ENCODE peak calls at places on chromosomes 7 and 10, in ten cellular contexts. One of them, this sample, is unnamed.

GRCh38 chr10:13743101-13743693 is 156.4 kb downstream of the PRPF18 start:
- ATAC-seq in IMR-90: no peak
- ATAC-seq in HCT116: no peak
- ATAC-seq in Panc1: no peak
- ATAC-seq in gastrocnemius medialis: no peak
- ATAC-seq in psoas muscle: no peak
- ATAC-seq in PC-3: no peak
- ATAC-seq in lower lobe of right lung: no peak
- ATAC-seq in A549: no peak
- ATAC-seq in right cardiac atrium: peak; percentile 46
- ATAC-seq in this sample: no peak

GRCh38 chr7:2824678-2825461 is 19.2 kb downstream of the GNA12 start:
- ATAC-seq in IMR-90: no peak
- ATAC-seq in HCT116: no peak
- ATAC-seq in Panc1: no peak
- ATAC-seq in gastrocnemius medialis: no peak
- ATAC-seq in psoas muscle: peak; percentile 18
- ATAC-seq in PC-3: no peak
- ATAC-seq in lower lobe of right lung: no peak
- ATAC-seq in A549: no peak
- ATAC-seq in right cardiac atrium: no peak
- ATAC-seq in this sample: no peak

GRCh38 chr10:132404911-132405462 is 8.0 kb downstream of the PWWP2B start:
- ATAC-seq in IMR-90: no peak
- ATAC-seq in HCT116: no peak
- ATAC-seq in Panc1: no peak
- ATAC-seq in gastrocnemius medialis: no peak
- ATAC-seq in psoas muscle: no peak
- ATAC-seq in PC-3: no peak
- ATAC-seq in lower lobe of right lung: no peak
- ATAC-seq in A549: no peak
- ATAC-seq in right cardiac atrium: no peak
- ATAC-seq in this sample: no peak

GRCh38 chr10:2150315-2150714 is 413.0 kb upstream of the ADARB2 start:
- ATAC-seq in IMR-90: no peak
- ATAC-seq in HCT116: no peak
- ATAC-seq in Panc1: no peak
- ATAC-seq in gastrocnemius medialis: no peak
- ATAC-seq in psoas muscle: no peak
- ATAC-seq in PC-3: no peak
- ATAC-seq in lower lobe of right lung: no peak
- ATAC-seq in A549: no peak
- ATAC-seq in right cardiac atrium: no peak
- ATAC-seq in this sample: no peak

GRCh38 chr7:39691821-39692220 is 68.4 kb downstream of the RALA start:
- ATAC-seq in IMR-90: peak; percentile 75
- ATAC-seq in HCT116: peak; percentile 43
- ATAC-seq in Panc1: no peak
- ATAC-seq in gastrocnemius medialis: no peak
- ATAC-seq in psoas muscle: no peak
- ATAC-seq in PC-3: peak; percentile 67
- ATAC-seq in lower lobe of right lung: no peak
- ATAC-seq in A549: no peak
- ATAC-seq in right cardiac atrium: no peak
- ATAC-seq in this sample: no peak

GRCh38 chr10:14604181-14605142 is 170.2 kb downstream of the FAM107B start:
- ATAC-seq in IMR-90: peak; percentile 92
- ATAC-seq in HCT116: peak; percentile 88
- ATAC-seq in Panc1: peak; percentile 84
- ATAC-seq in gastrocnemius medialis: peak; percentile 89
- ATAC-seq in psoas muscle: peak; percentile 94
- ATAC-seq in PC-3: peak; percentile 59
- ATAC-seq in lower lobe of right lung: peak; percentile 93
- ATAC-seq in A549: peak; percentile 82
- ATAC-seq in right cardiac atrium: peak; percentile 95
- ATAC-seq in this sample: peak; percentile 96

GRCh38 chr10:104584541-104584940 is 56.5 kb upstream of the SORCS3 start:
- ATAC-seq in IMR-90: no peak
- ATAC-seq in HCT116: no peak
- ATAC-seq in Panc1: no peak
- ATAC-seq in gastrocnemius medialis: no peak
- ATAC-seq in psoas muscle: no peak
- ATAC-seq in PC-3: no peak
- ATAC-seq in lower lobe of right lung: no peak
- ATAC-seq in A549: no peak
- ATAC-seq in right cardiac atrium: no peak
- ATAC-seq in this sample: no peak

GRCh38 chr10:1646332-1646731 is 91.0 kb downstream of the ADARB2 start:
- ATAC-seq in IMR-90: no peak
- ATAC-seq in HCT116: no peak
- ATAC-seq in Panc1: no peak
- ATAC-seq in gastrocnemius medialis: no peak
- ATAC-seq in psoas muscle: no peak
- ATAC-seq in PC-3: no peak
- ATAC-seq in lower lobe of right lung: no peak
- ATAC-seq in A549: no peak
- ATAC-seq in right cardiac atrium: no peak
- ATAC-seq in this sample: no peak

GRCh38 chr7:82444220-82445049 is 858 bp upstream of the CACNA2D1 start:
- ATAC-seq in IMR-90: peak; percentile 1
- ATAC-seq in HCT116: no peak
- ATAC-seq in Panc1: peak; percentile 86
- ATAC-seq in gastrocnemius medialis: peak; percentile 73
- ATAC-seq in psoas muscle: no peak
- ATAC-seq in PC-3: peak; percentile 58
- ATAC-seq in lower lobe of right lung: peak; percentile 63
- ATAC-seq in A549: peak; percentile 75
- ATAC-seq in right cardiac atrium: no peak
- ATAC-seq in this sample: no peak

GRCh38 chr7:82443801-82444219 is 233 bp upstream of the CACNA2D1 start:
- ATAC-seq in IMR-90: peak; percentile 91
- ATAC-seq in HCT116: no peak
- ATAC-seq in Panc1: peak; percentile 91
- ATAC-seq in gastrocnemius medialis: peak; percentile 79
- ATAC-seq in psoas muscle: peak; percentile 93
- ATAC-seq in PC-3: peak; percentile 67
- ATAC-seq in lower lobe of right lung: peak; percentile 92
- ATAC-seq in A549: peak; percentile 86
- ATAC-seq in right cardiac atrium: peak; percentile 98
- ATAC-seq in this sample: peak; percentile 95

GRCh38 chr7:82442492-82443043 is 1.0 kb downstream of the CACNA2D1 start:
- ATAC-seq in IMR-90: no peak
- ATAC-seq in HCT116: no peak
- ATAC-seq in Panc1: no peak
- ATAC-seq in gastrocnemius medialis: peak; percentile 18
- ATAC-seq in psoas muscle: no peak
- ATAC-seq in PC-3: no peak
- ATAC-seq in lower lobe of right lung: peak; percentile 28
- ATAC-seq in A549: peak; percentile 10
- ATAC-seq in right cardiac atrium: peak; percentile 10
- ATAC-seq in this sample: no peak

GRCh38 chr7:82443044-82443800 is at the start of gene CACNA2D1:
- ATAC-seq in IMR-90: peak; percentile 60
- ATAC-seq in HCT116: no peak
- ATAC-seq in Panc1: peak; percentile 67
- ATAC-seq in gastrocnemius medialis: peak; percentile 43
- ATAC-seq in psoas muscle: peak; percentile 60
- ATAC-seq in PC-3: peak; percentile 52
- ATAC-seq in lower lobe of right lung: peak; percentile 83
- ATAC-seq in A549: peak; percentile 71
- ATAC-seq in right cardiac atrium: peak; percentile 84
- ATAC-seq in this sample: peak; percentile 53

GRCh38 chr7:82441916-82442478 is 1.6 kb downstream of the CACNA2D1 start:
- ATAC-seq in IMR-90: no peak
- ATAC-seq in HCT116: no peak
- ATAC-seq in Panc1: no peak
- ATAC-seq in gastrocnemius medialis: no peak
- ATAC-seq in psoas muscle: no peak
- ATAC-seq in PC-3: no peak
- ATAC-seq in lower lobe of right lung: no peak
- ATAC-seq in A549: no peak
- ATAC-seq in right cardiac atrium: no peak
- ATAC-seq in this sample: no peak
- H3K4me3 ChIP-seq in IMR-90: peak overlapping the region; percentile 96
- H3K4me3 ChIP-seq in HCT116: no peak overlapping the region
- H3K4me3 ChIP-seq in Panc1: peak overlapping the region; percentile 79
- H3K4me3 ChIP-seq in gastrocnemius medialis: peak overlapping the region; percentile 93
- H3K4me3 ChIP-seq in psoas muscle: peak overlapping the region; percentile 79
- H3K4me3 ChIP-seq in PC-3: no peak overlapping the region
- H3K4me3 ChIP-seq in lower lobe of right lung: peak overlapping the region; percentile 65
- H3K4me3 ChIP-seq in A549: peak overlapping the region; percentile 91
- H3K4me3 ChIP-seq in right cardiac atrium: peak overlapping the region; percentile 72
- H3K4me3 ChIP-seq in this sample: peak overlapping the region; percentile 85

DNA sequence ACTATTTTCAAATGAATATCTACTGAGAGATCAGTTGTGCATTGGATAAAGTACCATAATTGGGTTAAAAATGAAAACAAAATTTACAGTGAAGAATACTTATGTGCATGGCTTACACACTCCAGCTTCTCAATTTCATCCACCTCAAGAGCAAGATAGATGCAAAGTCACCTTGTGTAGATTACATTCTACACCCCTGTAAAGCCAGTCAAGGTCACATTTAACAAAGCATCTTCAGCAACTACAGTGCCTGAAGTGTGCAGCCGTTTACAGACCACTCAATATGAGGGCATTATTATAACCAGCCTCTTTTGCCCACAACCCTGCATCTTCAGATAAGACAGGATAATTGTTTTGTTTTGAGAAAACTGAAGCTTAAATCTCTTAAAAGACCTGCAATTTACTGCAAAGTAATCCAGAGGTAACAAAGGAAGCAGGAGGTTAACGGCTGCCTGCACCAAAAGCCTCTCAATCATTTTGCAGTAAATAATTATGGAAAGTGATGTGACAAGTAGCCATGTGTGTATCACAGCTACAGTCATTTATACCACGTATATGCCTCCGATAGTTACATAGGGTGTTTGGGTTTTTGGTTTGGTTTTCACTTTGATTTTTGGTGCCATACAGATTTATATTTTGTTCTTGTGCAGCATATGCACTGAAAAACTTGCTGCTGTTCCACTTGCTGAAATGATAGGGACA is 4.9 kb downstream of the PURB start:
- ATAC-seq in IMR-90: no peak
- ATAC-seq in HCT116: no peak
- ATAC-seq in Panc1: no peak
- ATAC-seq in gastrocnemius medialis: no peak
- ATAC-seq in psoas muscle: no peak
- ATAC-seq in PC-3: no peak
- ATAC-seq in lower lobe of right lung: no peak
- ATAC-seq in A549: no peak
- ATAC-seq in right cardiac atrium: no peak
- ATAC-seq in this sample: no peak
- H3K4me3 ChIP-seq in IMR-90: peak overlapping the region; percentile 61
- H3K4me3 ChIP-seq in HCT116: no peak overlapping the region
- H3K4me3 ChIP-seq in Panc1: no peak overlapping the region
- H3K4me3 ChIP-seq in gastrocnemius medialis: peak overlapping the region; percentile 100
- H3K4me3 ChIP-seq in psoas muscle: peak overlapping the region; percentile 97
- H3K4me3 ChIP-seq in PC-3: peak overlapping the region; percentile 76
- H3K4me3 ChIP-seq in lower lobe of right lung: peak overlapping the region; percentile 93
- H3K4me3 ChIP-seq in A549: no peak overlapping the region
- H3K4me3 ChIP-seq in right cardiac atrium: peak overlapping the region; percentile 49
- H3K4me3 ChIP-seq in this sample: peak overlapping the region; percentile 19

DNA sequence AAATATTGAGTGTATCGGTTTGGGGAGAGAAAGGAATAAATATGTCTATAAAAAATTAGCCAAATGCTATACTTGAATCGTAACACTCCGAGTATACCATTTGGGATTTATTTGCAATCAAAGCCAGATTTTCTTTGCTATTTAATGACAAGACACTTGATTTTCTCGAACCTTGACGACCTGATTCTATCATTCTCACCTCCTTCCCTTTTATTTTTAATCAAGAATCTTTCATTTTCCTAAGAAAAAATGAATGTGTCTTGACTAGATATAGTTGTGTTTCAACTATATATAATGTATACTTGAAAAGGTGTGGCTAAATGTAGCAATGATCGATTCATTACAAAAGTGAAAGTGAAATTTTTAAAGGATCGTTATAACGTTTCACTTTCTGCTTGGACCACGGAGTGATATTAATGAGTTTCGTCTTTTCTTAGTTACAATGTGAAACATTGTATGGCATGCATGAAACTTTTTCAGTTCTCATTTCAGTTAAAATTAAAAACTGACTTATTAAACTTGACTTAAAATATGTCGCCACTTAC is 562 bp downstream of the NUB1 start:
- ATAC-seq in IMR-90: no peak
- ATAC-seq in HCT116: no peak
- ATAC-seq in Panc1: no peak
- ATAC-seq in gastrocnemius medialis: no peak
- ATAC-seq in psoas muscle: no peak
- ATAC-seq in PC-3: no peak
- ATAC-seq in lower lobe of right lung: no peak
- ATAC-seq in A549: no peak
- ATAC-seq in right cardiac atrium: no peak
- ATAC-seq in this sample: no peak
- H3K4me3 ChIP-seq in IMR-90: peak overlapping the region; percentile 99
- H3K4me3 ChIP-seq in HCT116: peak overlapping the region; percentile 69
- H3K4me3 ChIP-seq in Panc1: peak overlapping the region; percentile 70
- H3K4me3 ChIP-seq in gastrocnemius medialis: peak overlapping the region; percentile 76
- H3K4me3 ChIP-seq in psoas muscle: peak overlapping the region; percentile 95
- H3K4me3 ChIP-seq in PC-3: peak overlapping the region; percentile 89
- H3K4me3 ChIP-seq in lower lobe of right lung: peak overlapping the region; percentile 79
- H3K4me3 ChIP-seq in A549: peak overlapping the region; percentile 68
- H3K4me3 ChIP-seq in right cardiac atrium: peak overlapping the region; percentile 54
- H3K4me3 ChIP-seq in this sample: peak overlapping the region; percentile 56

GRCh38 chr7:131112431-131112830 is 215.2 kb upstream of the MKLN1 start:
- ATAC-seq in IMR-90: no peak
- ATAC-seq in HCT116: no peak
- ATAC-seq in Panc1: no peak
- ATAC-seq in gastrocnemius medialis: no peak
- ATAC-seq in psoas muscle: no peak
- ATAC-seq in PC-3: no peak
- ATAC-seq in lower lobe of right lung: no peak
- ATAC-seq in A549: no peak
- ATAC-seq in right cardiac atrium: no peak
- ATAC-seq in this sample: no peak

GRCh38 chr7:131111081-131111576 is 216.5 kb upstream of the MKLN1 start:
- ATAC-seq in IMR-90: no peak
- ATAC-seq in HCT116: no peak
- ATAC-seq in Panc1: no peak
- ATAC-seq in gastrocnemius medialis: no peak
- ATAC-seq in psoas muscle: peak; percentile 7
- ATAC-seq in PC-3: peak; percentile 6
- ATAC-seq in lower lobe of right lung: peak; percentile 49
- ATAC-seq in A549: no peak
- ATAC-seq in right cardiac atrium: peak; percentile 53
- ATAC-seq in this sample: no peak

GRCh38 chr7:131109757-131110293 is 217.9 kb upstream of the MKLN1 start:
- ATAC-seq in IMR-90: peak; percentile 57
- ATAC-seq in HCT116: peak; percentile 43
- ATAC-seq in Panc1: peak; percentile 49
- ATAC-seq in gastrocnemius medialis: peak; percentile 68
- ATAC-seq in psoas muscle: peak; percentile 78
- ATAC-seq in PC-3: peak; percentile 52
- ATAC-seq in lower lobe of right lung: peak; percentile 60
- ATAC-seq in A549: peak; percentile 57
- ATAC-seq in right cardiac atrium: peak; percentile 61
- ATAC-seq in this sample: peak; percentile 47

GRCh38 chr7:131110294-131111080 is 217.2 kb upstream of the MKLN1 start:
- ATAC-seq in IMR-90: peak; percentile 4
- ATAC-seq in HCT116: peak; percentile 15
- ATAC-seq in Panc1: peak; percentile 22
- ATAC-seq in gastrocnemius medialis: peak; percentile 14
- ATAC-seq in psoas muscle: peak; percentile 18
- ATAC-seq in PC-3: peak; percentile 14
- ATAC-seq in lower lobe of right lung: no peak
- ATAC-seq in A549: peak; percentile 28
- ATAC-seq in right cardiac atrium: peak; percentile 18
- ATAC-seq in this sample: no peak

GRCh38 chr7:131111792-131112191 is 215.9 kb upstream of the MKLN1 start:
- ATAC-seq in IMR-90: no peak
- ATAC-seq in HCT116: no peak
- ATAC-seq in Panc1: no peak
- ATAC-seq in gastrocnemius medialis: no peak
- ATAC-seq in psoas muscle: no peak
- ATAC-seq in PC-3: no peak
- ATAC-seq in lower lobe of right lung: no peak
- ATAC-seq in A549: no peak
- ATAC-seq in right cardiac atrium: no peak
- ATAC-seq in this sample: no peak
- H3K4me3 ChIP-seq in IMR-90: no peak overlapping the region
- H3K4me3 ChIP-seq in HCT116: no peak overlapping the region
- H3K4me3 ChIP-seq in Panc1: no peak overlapping the region
- H3K4me3 ChIP-seq in gastrocnemius medialis: peak overlapping the region; percentile 96
- H3K4me3 ChIP-seq in psoas muscle: peak overlapping the region; percentile 98
- H3K4me3 ChIP-seq in PC-3: peak overlapping the region; percentile 96
- H3K4me3 ChIP-seq in lower lobe of right lung: peak overlapping the region; percentile 95
- H3K4me3 ChIP-seq in A549: peak overlapping the region; percentile 78
- H3K4me3 ChIP-seq in right cardiac atrium: no peak overlapping the region
- H3K4me3 ChIP-seq in this sample: no peak overlapping the region

This sample was measured in gastroesophageal sphincter.